ENCODE peak calls at places on chromosomes 13 and 19, in eight cellular contexts. F is heart right ventricle, D is lower leg skin, P is IMR-90, B is fibroblast of the aortic adventitia, Q is sigmoid colon, T is pancreas, C is gastrocnemius medialis. X is an unnamed sample.

GRCh38 chr13:24619302-24619701 is 60.9 kb upstream of the ATP12A start:
- DNase-seq in F (no peak), D (no peak), P (no peak), B (no peak), Q (no peak), T (no peak), C (no peak), X (no peak)

GRCh38 chr19:1394252-1395193 is 6.8 kb downstream of the GAMT start:
- DNase-seq in F (no peak), D (no peak), P (no peak), B (no peak), Q (no peak), T (peak), C (no peak), X (no peak)

GRCh38 chr19:8423821-8424223 is 10.7 kb downstream of the MARCHF2 start:
- DNase-seq in F (peak), D (peak), P (peak), B (peak), Q (peak), T (peak), C (peak), X (peak)

GRCh38 chr13:21458457-21458815 is 667 bp downstream of the ZDHHC20 start:
- DNase-seq in F (peak), D (peak), P (no peak), B (peak), Q (no peak), T (peak), C (peak), X (peak)

GRCh38 chr19:42204684-42205083 is 12.8 kb downstream of the DEDD2 start:
- DNase-seq in F (no peak), D (no peak), P (no peak), B (no peak), Q (no peak), T (no peak), C (no peak), X (no peak)

GRCh38 chr19:51702103-51702753 is 9.1 kb downstream of the SPACA6 start:
- DNase-seq in F (peak), D (peak), P (peak), B (peak), Q (peak), T (peak), C (peak), X (peak)

GRCh38 chr13:30766957-30767603 is 31.7 kb downstream of the ALOX5AP start:
- DNase-seq in F (no peak), D (no peak), P (no peak), B (no peak), Q (no peak), T (no peak), C (no peak), X (no peak)

GRCh38 chr19:38711726-38712153 is 32.5 kb downstream of the CAPN12 start:
- DNase-seq in F (peak), D (no peak), P (peak), B (peak), Q (peak), T (no peak), C (peak), X (peak)

GRCh38 chr13:106246237-106246636 is 289.2 kb downstream of the EFNB2 start:
- DNase-seq in F (no peak), D (no peak), P (no peak), B (no peak), Q (no peak), T (no peak), C (no peak), X (no peak)

GRCh38 chr19:36916991-36917390 is 859 bp downstream of the ZNF568 start:
- DNase-seq in F (no peak), D (no peak), P (peak), B (peak), Q (no peak), T (no peak), C (no peak), X (peak)

GRCh38 chr13:110714798-110715394 is 1.4 kb downstream of the ING1 start:
- DNase-seq in F (peak), D (peak), P (peak), B (peak), Q (peak), T (peak), C (peak), X (peak)

GRCh38 chr13:110713642-110713952 is at the start of gene ING1:
- DNase-seq in F (no peak), D (no peak), P (no peak), B (no peak), Q (no peak), T (no peak), C (no peak), X (no peak)

GRCh38 chr13:110713981-110714797 is 689 bp downstream of the ING1 start:
- DNase-seq in F (peak), D (peak), P (peak), B (peak), Q (peak), T (peak), C (peak), X (peak)

GRCh38 chr13:110716235-110716505 is 2.7 kb downstream of the ING1 start:
- DNase-seq in F (peak), D (peak), P (no peak), B (peak), Q (peak), T (peak), C (peak), X (peak)

DNA sequence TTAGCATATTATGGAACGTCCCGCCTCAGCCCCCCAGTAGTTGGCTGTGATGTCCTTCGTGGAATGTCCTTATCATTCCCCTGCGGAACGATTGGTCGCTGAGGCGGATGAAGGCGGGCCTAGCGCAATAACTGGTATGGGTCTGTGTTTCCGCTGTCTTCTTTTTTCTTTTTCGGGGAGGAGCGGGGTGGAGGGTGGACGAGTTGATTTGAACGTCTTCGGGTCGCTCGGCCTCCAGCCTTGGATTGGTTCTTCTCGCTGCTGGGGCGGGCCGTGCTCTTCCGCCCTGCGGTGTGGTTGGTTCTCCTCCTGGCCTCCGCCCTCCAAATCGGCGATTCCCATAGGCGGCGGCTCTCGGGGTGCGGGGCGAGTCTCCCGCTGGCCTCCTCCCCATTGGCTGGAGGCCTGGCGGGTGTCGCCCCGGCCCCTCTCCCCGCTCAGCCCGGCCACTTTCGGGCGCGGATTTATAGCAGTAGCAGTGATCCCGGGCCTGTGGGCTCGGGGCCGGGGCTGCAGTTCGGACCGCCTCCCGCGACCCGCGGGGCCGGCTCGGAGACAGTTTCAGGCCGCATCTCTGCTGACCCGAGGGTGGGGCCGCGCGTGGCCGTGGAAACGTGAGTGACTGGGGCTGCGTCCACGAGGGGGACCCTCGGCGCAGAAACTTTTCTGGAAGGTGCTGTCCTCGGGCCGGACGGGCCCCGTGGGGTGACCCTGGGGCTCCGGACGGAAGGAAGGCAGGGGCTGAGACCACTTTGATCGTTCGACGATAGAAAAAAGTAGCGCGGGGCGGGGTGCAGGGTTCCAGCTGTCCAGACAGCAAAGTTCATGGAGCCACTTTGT is 2.1 kb downstream of the ING1 start:
- DNase-seq in F (peak), D (peak), P (peak), B (peak), Q (peak), T (peak), C (peak), X (peak)
- TF ChIP-seq CTCF in F (peak), D (no peak), P (no peak), B (peak), Q (peak), T (no peak), C (peak), X (peak)

DNA sequence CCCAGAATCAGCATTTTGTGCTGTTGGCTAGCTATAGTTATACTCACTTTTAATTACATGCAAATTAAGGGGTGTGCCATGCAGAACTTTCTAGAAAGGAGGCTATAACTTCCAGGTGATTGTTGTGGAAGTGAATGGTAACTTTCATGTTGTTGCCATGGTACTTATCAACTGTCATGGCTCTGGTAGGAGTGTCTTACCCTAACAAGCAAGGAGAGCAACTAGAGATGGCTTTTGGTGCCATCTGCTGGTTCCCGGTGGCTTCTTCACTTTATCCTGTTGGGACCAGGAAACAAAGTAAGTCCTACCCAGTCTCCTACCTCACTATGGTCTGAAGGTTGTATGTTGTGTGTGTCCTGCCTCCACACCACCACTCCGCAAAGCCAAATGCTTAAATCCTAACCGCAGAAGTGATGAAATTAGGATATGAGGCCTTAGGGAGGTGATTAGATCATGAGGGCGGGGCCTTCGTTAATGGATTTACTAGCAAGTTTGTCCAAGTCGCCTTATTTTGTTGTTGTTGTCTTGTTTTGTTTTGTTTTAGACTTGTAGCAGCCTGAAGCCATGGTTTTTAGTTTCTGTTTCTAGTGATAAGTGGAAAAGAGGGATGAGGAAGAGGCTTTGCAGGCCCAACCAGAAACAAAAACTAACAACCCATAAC is 22.6 kb downstream of the FBXL12 start:
- DNase-seq in F (peak), D (peak), P (peak), B (peak), Q (peak), T (peak), C (peak), X (peak)
- H3K4me3 ChIP-seq in F (no peak), D (no peak), P (no peak), B (no peak), Q (no peak), T (no peak), C (no peak), X (no peak)

GRCh38 chr19:9848060-9848459 is 12.9 kb downstream of the PIN1 start:
- DNase-seq in F (no peak), D (no peak), P (no peak), B (no peak), Q (no peak), T (no peak), C (no peak), X (no peak)

GRCh38 chr19:9849786-9850185 is 14.7 kb downstream of the PIN1 start:
- DNase-seq in F (no peak), D (no peak), P (no peak), B (no peak), Q (no peak), T (no peak), C (no peak), X (no peak)

GRCh38 chr19:9850235-9850959 is 15.3 kb downstream of the PIN1 start:
- DNase-seq in F (no peak), D (no peak), P (no peak), B (no peak), Q (no peak), T (no peak), C (no peak), X (no peak)

GRCh38 chr19:9848761-9849160 is 13.6 kb downstream of the PIN1 start:
- DNase-seq in F (no peak), D (no peak), P (no peak), B (no peak), Q (no peak), T (no peak), C (no peak), X (no peak)

GRCh38 chr19:9847087-9847671 is 12.1 kb downstream of the PIN1 start:
- DNase-seq in F (no peak), D (peak), P (peak), B (peak), Q (peak), T (no peak), C (peak), X (peak)
- TF ChIP-seq CTCF in F (peak), D (no peak), P (peak), B (peak), Q (peak), T (no peak), C (no peak), X (peak)

DNA sequence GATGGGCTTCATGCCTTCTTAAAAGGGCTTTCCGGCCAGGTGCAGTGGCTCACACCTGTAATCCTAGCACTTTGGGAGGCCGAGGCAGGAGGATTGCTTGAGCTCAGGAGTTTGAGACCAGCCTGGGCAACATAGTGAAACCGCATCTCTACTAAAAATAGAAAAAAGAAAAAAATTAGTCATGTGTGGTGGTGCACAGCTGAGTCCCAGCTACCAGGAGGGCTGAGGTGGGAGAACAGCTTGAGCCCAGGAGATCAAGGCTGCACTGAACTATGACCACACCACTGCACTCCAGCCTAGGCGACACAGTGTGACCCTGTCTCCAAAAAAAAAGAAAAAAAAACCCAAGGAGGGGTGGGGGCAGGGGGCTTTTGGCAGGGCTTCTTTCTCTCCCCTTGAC is 7.2 kb downstream of the CARS2 start:
- DNase-seq in F (no peak), D (no peak), P (no peak), B (no peak), Q (no peak), T (no peak), C (no peak), X (no peak)
- H3K4me3 ChIP-seq in F (no peak), D (no peak), P (no peak), B (no peak), Q (no peak), T (no peak), C (no peak), X (no peak)

GRCh38 chr13:20093946-20094345 is 66.9 kb downstream of the GJA3 start:
- DNase-seq in F (no peak), D (no peak), P (no peak), B (no peak), Q (no peak), T (no peak), C (no peak), X (no peak)

GRCh38 chr13:20090349-20090748 is 70.5 kb downstream of the GJA3 start:
- DNase-seq in F (no peak), D (no peak), P (no peak), B (peak), Q (no peak), T (no peak), C (no peak), X (no peak)
- TF ChIP-seq CTCF in F (peak), D (no peak), P (peak), B (no peak), Q (no peak), T (no peak), C (no peak), X (peak)